ENCODE peak calls at places on chromosome 22, in six cellular contexts. O, U, D, R, F and K are unnamed samples.
A peak's percentile ranks its signal among the peaks of the same experiment; 100 is the strongest.

GRCh38 chr22:42317691-42318547 is 47.5 kb upstream of the TCF20 start:
- DNase-seq in O (no peak), U (no peak), F (peak; percentile 82), R (no peak), D (peak; percentile 87), K (no peak)

GRCh38 chr22:22687638-22688500 is 43.5 kb downstream of the GGTLC2 start:
- DNase-seq in U (peak; percentile 76), R (peak; percentile 48), D (peak; percentile 48), F (no peak), O (peak; percentile 72), K (no peak)

GRCh38 chr22:36613958-36614357 is 85.0 kb upstream of the EIF3D start:
- DNase-seq in D (no peak), F (no peak), U (no peak), R (no peak), O (no peak), K (no peak)

GRCh38 chr22:27952091-27952490 is 33.0 kb upstream of the PITPNB start:
- DNase-seq in D (no peak), O (peak; percentile 86), R (no peak), F (no peak), U (no peak), K (no peak)

GRCh38 chr22:40428796-40429195 is 58.4 kb downstream of the SGSM3 start:
- DNase-seq in R (no peak), U (no peak), F (no peak), O (no peak), D (no peak), K (no peak)

GRCh38 chr22:40729284-40729683 is 50.0 kb downstream of the MCHR1 start:
- DNase-seq in R (no peak), U (no peak), D (no peak), O (no peak), F (no peak), K (no peak)

GRCh38 chr22:42439021-42439420 is 6.8 kb upstream of the NFAM1 start:
- DNase-seq in F (no peak), U (no peak), O (no peak), D (no peak), R (peak; percentile 67), K (no peak)

GRCh38 chr22:37186228-37186996 is 1.6 kb downstream of the C1QTNF6 start:
- DNase-seq in U (no peak), R (peak; percentile 93), O (peak; percentile 90), F (no peak), D (no peak), K (no peak)

GRCh38 chr22:29872989-29873388 is 10.0 kb upstream of the MTMR3 start:
- DNase-seq in U (no peak), F (no peak), O (no peak), R (no peak), D (no peak), K (no peak)

GRCh38 chr22:17201285-17201945 is 17.8 kb downstream of the ADA2 start:
- DNase-seq in F (no peak), D (no peak), U (peak; percentile 35), R (no peak), O (peak; percentile 47), K (no peak)

GRCh38 chr22:35367331-35367886 is 13.5 kb upstream of the HMOX1 start:
- DNase-seq in R (peak; percentile 66), D (peak; percentile 52), U (peak; percentile 46), F (no peak), O (peak; percentile 19), K (no peak)
- TF ChIP-seq CTCF in R (no peak), D (no peak), U (no peak), F (no peak), O (no peak), K (no peak)

GRCh38 chr22:46082633-46083032 is 67.7 kb upstream of the PPARA start:
- DNase-seq in D (no peak), U (no peak), R (no peak), F (no peak), O (no peak), K (no peak)
- H3K4me3 ChIP-seq in D (no peak overlapping the region), U (no peak overlapping the region), R (no peak overlapping the region), F (no peak overlapping the region), O (peak overlapping the region; percentile 41), K (peak overlapping the region; percentile 80)

DNA sequence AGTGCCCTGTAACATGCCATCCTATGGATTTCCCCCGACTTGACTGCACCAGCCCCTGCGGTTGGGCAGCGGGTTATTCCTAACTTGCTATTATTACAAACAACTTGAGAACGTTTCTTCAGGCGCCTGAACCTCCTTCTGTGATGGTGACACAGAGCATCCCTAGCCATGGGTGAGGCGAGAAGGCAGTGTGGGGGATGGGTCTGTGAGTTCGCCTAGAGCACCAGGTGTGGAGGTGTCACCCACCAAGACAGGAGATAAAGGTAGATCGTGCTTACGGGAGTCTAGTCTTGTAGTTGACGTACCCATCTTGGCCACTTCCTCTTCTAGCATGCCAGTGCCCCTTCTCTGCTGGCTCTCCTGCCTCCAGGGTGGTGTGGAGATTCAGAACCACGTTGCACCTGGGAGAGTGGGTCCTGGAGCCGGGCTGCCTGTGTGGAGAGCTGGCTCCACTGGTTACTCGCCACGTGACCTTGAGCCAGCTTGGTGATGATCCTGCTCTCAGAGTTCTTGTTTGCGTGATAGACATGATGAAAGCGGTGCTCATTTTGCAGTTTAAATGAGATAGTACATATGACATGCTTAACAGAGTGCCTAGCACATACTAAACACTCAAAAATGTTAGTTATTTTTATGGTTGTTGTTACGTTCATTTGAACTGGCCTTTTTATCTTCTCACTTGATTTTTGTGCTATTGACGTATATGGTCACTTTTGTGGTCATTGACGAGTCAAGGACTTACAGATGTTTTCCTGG is 37.8 kb downstream of the TBC1D22A start:
- DNase-seq in D (no peak), O (no peak), U (no peak), F (no peak), R (no peak), K (no peak)
- TF ChIP-seq CTCF in D (no peak), O (no peak), U (no peak), F (no peak), R (no peak), K (no peak)

GRCh38 chr22:50186789-50187523 is 1.2 kb downstream of the TRABD start:
- DNase-seq in R (peak; percentile 75), O (peak; percentile 19), F (peak; percentile 82), D (peak; percentile 81), U (peak; percentile 52), K (no peak)

GRCh38 chr22:50188356-50188755 is 2.6 kb downstream of the TRABD start:
- DNase-seq in F (peak; percentile 62), R (no peak), O (no peak), D (no peak), U (no peak), K (no peak)

GRCh38 chr22:50185384-50186087 is at the start of gene TRABD:
- DNase-seq in D (peak; percentile 86), F (peak; percentile 98), U (peak; percentile 96), O (peak; percentile 88), R (peak; percentile 95), K (no peak)

GRCh38 chr22:50184541-50185383 is 951 bp upstream of the TRABD start:
- DNase-seq in R (no peak), U (no peak), O (no peak), D (no peak), F (peak; percentile 89), K (no peak)

DNA sequence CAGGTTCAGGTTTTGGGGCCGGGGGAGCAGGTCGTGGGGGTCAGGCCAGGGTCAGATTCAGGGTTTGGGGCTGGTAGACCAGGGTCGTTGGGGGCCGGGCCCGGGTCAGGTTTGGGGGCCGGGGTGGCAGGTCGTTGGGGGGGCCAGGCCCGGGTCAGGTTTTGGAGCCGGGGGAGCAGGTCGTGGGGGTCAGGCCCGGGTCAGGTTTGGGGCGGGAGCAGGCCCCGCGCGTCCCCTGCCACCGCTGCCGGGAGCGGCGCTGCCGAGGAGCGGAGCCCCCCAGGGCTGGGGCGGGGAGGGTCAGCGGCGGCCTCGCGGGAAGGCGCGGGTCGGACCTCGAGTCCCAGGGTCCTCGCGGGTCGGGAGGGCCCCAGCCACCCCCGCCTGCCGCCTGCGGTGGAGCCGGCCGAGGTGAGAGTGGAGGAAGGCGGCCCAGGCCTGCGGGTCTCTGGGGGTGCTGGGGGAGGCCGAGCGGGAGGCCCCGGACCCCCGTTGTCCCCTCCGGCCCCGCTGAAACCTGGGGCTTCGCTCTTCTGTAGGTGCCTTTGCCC is 543 bp downstream of the TRABD start:
- DNase-seq in F (peak; percentile 89), R (no peak), U (no peak), O (no peak), D (no peak), K (no peak)
- H3K4me3 ChIP-seq in F (peak overlapping the region; percentile 73), R (peak overlapping the region; percentile 79), U (peak overlapping the region; percentile 83), O (peak overlapping the region; percentile 65), D (peak overlapping the region; percentile 80), K (peak overlapping the region; percentile 77)

GRCh38 chr22:39117585-39118191 is 20.6 kb downstream of the APOBEC3H start:
- DNase-seq in F (no peak), O (peak; percentile 70), U (peak; percentile 62), D (peak; percentile 70), R (peak; percentile 92), K (no peak)
- TF ChIP-seq CTCF in F (no peak), O (peak; percentile 48), U (peak; percentile 46), D (peak; percentile 43), R (peak; percentile 58), K (no peak)